ENCODE peak calls at places on chromosomes 2 and 18, in four cellular contexts. One of them, this sample, is unnamed.

GRCh38 chr18:69490813-69491212 is 90.1 kb downstream of the DOK6 start:
- DNase-seq in GM12878: no peak
- DNase-seq in H1: no peak
- DNase-seq in HepG2: no peak
- DNase-seq in this sample: no peak

GRCh38 chr2:56104951-56105350 is 78.8 kb upstream of the CCDC85A start:
- DNase-seq in HepG2: no peak
- DNase-seq in GM12878: no peak
- DNase-seq in H1: no peak
- DNase-seq in this sample: no peak

GRCh38 chr2:10948165-10948564 is 36.4 kb downstream of the KCNF1 start:
- DNase-seq in HepG2: no peak
- DNase-seq in GM12878: no peak
- DNase-seq in H1: no peak
- DNase-seq in this sample: no peak

GRCh38 chr18:44946529-44947113 is 265.9 kb downstream of the SETBP1 start:
- DNase-seq in HepG2: no peak
- DNase-seq in GM12878: no peak
- DNase-seq in H1: no peak
- DNase-seq in this sample: no peak

GRCh38 chr2:525611-526010 is 151.6 kb downstream of the TMEM18 start:
- DNase-seq in HepG2: no peak
- DNase-seq in GM12878: no peak
- DNase-seq in H1: no peak
- DNase-seq in this sample: no peak

GRCh38 chr2:15158117-15158516 is 403.0 kb downstream of the NBAS start:
- DNase-seq in HepG2: no peak
- DNase-seq in H1: no peak
- DNase-seq in GM12878: no peak
- DNase-seq in this sample: no peak

GRCh38 chr2:136486115-136486514 is 279.2 kb upstream of the THSD7B start:
- DNase-seq in GM12878: peak; percentile 32
- DNase-seq in HepG2: no peak
- DNase-seq in H1: no peak
- DNase-seq in this sample: no peak

GRCh38 chr2:73995810-73996209 is 11.1 kb downstream of the TET3 start:
- DNase-seq in H1: no peak
- DNase-seq in HepG2: no peak
- DNase-seq in GM12878: no peak
- DNase-seq in this sample: peak; percentile 86

GRCh38 chr2:40457846-40458245 is 6.0 kb upstream of the SLC8A1 start:
- DNase-seq in H1: no peak
- DNase-seq in GM12878: no peak
- DNase-seq in HepG2: no peak
- DNase-seq in this sample: no peak

GRCh38 chr2:204015118-204015842 is 78.7 kb downstream of the ICOS start:
- DNase-seq in GM12878: no peak
- DNase-seq in H1: no peak
- DNase-seq in HepG2: no peak
- DNase-seq in this sample: no peak

GRCh38 chr2:213104089-213104902 is 47.1 kb downstream of the IKZF2 start:
- DNase-seq in H1: no peak
- DNase-seq in GM12878: no peak
- DNase-seq in HepG2: no peak
- DNase-seq in this sample: no peak

GRCh38 chr18:53755914-53756606 is 468.4 kb downstream of the MBD2 start:
- DNase-seq in H1: no peak
- DNase-seq in GM12878: no peak
- DNase-seq in HepG2: no peak
- DNase-seq in this sample: no peak

GRCh38 chr2:155815851-155816250 is 516.7 kb downstream of the NR4A2 start:
- DNase-seq in HepG2: peak; percentile 54
- DNase-seq in H1: peak; percentile 5
- DNase-seq in GM12878: peak; percentile 5
- DNase-seq in this sample: peak; percentile 10

GRCh38 chr2:190576565-190576964 is 42.0 kb upstream of the NEMP2 start:
- DNase-seq in GM12878: no peak
- DNase-seq in HepG2: no peak
- DNase-seq in H1: no peak
- DNase-seq in this sample: no peak

GRCh38 chr18:48345596-48345995 is 63.6 kb downstream of the ZBTB7C start:
- DNase-seq in H1: no peak
- DNase-seq in HepG2: no peak
- DNase-seq in GM12878: no peak
- DNase-seq in this sample: no peak

GRCh38 chr2:216023055-216023648 is 9.8 kb upstream of the MREG start:
- DNase-seq in H1: peak; percentile 31
- DNase-seq in HepG2: peak; percentile 66
- DNase-seq in GM12878: no peak
- DNase-seq in this sample: peak; percentile 54

GRCh38 chr2:145203931-145204330 is 684.0 kb upstream of the ZEB2 start:
- DNase-seq in GM12878: no peak
- DNase-seq in HepG2: no peak
- DNase-seq in H1: no peak
- DNase-seq in this sample: no peak

GRCh38 chr2:145206882-145207281 is 687.0 kb upstream of the ZEB2 start:
- DNase-seq in GM12878: no peak
- DNase-seq in HepG2: no peak
- DNase-seq in H1: no peak
- DNase-seq in this sample: no peak

GRCh38 chr2:145207884-145208283 is 688.0 kb upstream of the ZEB2 start:
- DNase-seq in GM12878: no peak
- DNase-seq in HepG2: no peak
- DNase-seq in H1: no peak
- DNase-seq in this sample: no peak
- TF ChIP-seq HDAC6 in GM12878: no peak
- TF ChIP-seq HDAC6 in HepG2: no peak
- TF ChIP-seq HDAC6 in H1: no peak
- TF ChIP-seq HDAC6 in this sample: no peak

GRCh38 chr18:3248062-3248669 is 565 bp downstream of the MYL12A start:
- DNase-seq in GM12878: no peak
- DNase-seq in H1: no peak
- DNase-seq in HepG2: no peak
- DNase-seq in this sample: no peak

GRCh38 chr18:3247243-3248061 is at the start of gene MYL12A:
- DNase-seq in GM12878: peak; percentile 98
- DNase-seq in H1: peak; percentile 98
- DNase-seq in HepG2: peak; percentile 96
- DNase-seq in this sample: peak; percentile 97

GRCh38 chr18:3246636-3247242 is 862 bp upstream of the MYL12A start:
- DNase-seq in H1: no peak
- DNase-seq in GM12878: no peak
- DNase-seq in HepG2: no peak
- DNase-seq in this sample: peak; percentile 81

GRCh38 chr18:3245853-3246635 is 1.6 kb upstream of the MYL12A start:
- DNase-seq in GM12878: no peak
- DNase-seq in HepG2: peak; percentile 81
- DNase-seq in H1: peak; percentile 85
- DNase-seq in this sample: peak; percentile 97

DNA sequence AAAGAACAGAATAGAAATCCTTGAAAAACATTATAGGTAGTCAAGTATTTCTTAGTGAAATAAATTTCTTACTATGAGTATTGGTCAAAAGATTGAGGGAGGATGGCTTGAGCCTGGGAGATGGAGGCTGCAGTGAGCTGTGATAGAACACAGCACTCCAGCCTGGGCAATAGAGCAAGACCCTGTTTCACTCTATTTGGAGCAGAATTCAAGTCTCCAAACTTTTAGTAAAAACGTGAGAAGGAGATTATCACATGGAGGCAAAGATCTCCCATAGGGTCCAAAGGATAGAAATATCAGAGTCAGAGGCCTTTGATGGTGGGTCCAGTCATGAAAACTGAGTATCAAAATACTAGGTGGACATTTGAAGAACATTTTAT is 2.4 kb upstream of the MYL12A start:
- DNase-seq in GM12878: no peak
- DNase-seq in H1: no peak
- DNase-seq in HepG2: no peak
- DNase-seq in this sample: no peak
- TF ChIP-seq HDAC6 in GM12878: no peak
- TF ChIP-seq HDAC6 in H1: no peak
- TF ChIP-seq HDAC6 in HepG2: no peak
- TF ChIP-seq HDAC6 in this sample: no peak

DNA sequence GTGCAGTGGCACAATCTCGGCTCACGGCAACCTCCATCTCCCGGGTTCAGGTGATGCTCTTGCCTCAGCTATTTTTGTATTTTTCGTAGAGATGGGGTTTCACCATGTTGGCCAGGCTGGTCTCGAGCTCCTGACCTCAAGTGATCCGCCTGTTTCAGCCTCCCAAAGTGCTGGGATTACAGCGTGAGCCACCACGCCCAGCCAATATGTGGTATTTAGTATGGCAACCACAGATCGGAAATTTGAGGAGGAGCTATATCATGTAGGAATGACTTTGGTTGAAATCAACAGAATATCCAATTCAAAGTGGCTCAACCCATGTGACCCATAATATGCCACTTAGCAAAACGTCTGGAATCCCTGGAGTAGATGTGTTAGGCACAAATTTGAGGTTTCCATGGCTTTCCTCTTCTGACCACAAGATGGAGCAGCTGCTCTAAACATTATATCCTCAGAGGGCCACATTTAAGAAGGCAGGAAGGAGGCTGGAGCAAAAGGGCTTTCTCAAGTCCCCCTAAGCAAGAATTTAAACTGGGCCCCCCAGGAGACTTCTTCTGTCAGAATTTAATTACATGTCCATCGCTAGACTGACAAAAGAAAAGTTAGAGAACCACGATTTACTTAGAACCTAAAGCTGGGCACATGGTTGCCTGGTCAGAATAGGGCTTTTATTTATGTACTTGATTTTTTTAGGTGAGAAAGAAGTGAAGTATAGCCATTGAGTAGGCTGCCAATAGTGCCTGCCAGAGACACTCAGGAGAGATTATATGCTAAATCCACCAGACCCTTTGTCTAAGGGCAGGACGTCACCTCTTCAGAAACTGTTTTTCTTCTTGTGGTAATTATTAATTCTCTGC is 49.6 kb upstream of the ITSN2 start:
- DNase-seq in HepG2: peak; percentile 71
- DNase-seq in GM12878: peak; percentile 31
- DNase-seq in H1: no peak
- DNase-seq in this sample: peak; percentile 57
- TF ChIP-seq HDAC6 in HepG2: no peak
- TF ChIP-seq HDAC6 in GM12878: no peak
- TF ChIP-seq HDAC6 in H1: no peak
- TF ChIP-seq HDAC6 in this sample: no peak

GRCh38 chr2:46493241-46493970 is 14.0 kb downstream of the TMEM247 start:
- DNase-seq in GM12878: peak; percentile 64
- DNase-seq in H1: no peak
- DNase-seq in HepG2: no peak
- DNase-seq in this sample: no peak

GRCh38 chr2:46493971-46494250 is 14.5 kb downstream of the TMEM247 start:
- DNase-seq in H1: no peak
- DNase-seq in HepG2: no peak
- DNase-seq in GM12878: no peak
- DNase-seq in this sample: no peak

GRCh38 chr2:46497726-46498125 is 18.4 kb downstream of the TMEM247 start:
- DNase-seq in H1: no peak
- DNase-seq in GM12878: no peak
- DNase-seq in HepG2: no peak
- DNase-seq in this sample: no peak

GRCh38 chr2:46494596-46494995 is 15.2 kb downstream of the TMEM247 start:
- DNase-seq in HepG2: no peak
- DNase-seq in H1: no peak
- DNase-seq in GM12878: no peak
- DNase-seq in this sample: no peak

DNA sequence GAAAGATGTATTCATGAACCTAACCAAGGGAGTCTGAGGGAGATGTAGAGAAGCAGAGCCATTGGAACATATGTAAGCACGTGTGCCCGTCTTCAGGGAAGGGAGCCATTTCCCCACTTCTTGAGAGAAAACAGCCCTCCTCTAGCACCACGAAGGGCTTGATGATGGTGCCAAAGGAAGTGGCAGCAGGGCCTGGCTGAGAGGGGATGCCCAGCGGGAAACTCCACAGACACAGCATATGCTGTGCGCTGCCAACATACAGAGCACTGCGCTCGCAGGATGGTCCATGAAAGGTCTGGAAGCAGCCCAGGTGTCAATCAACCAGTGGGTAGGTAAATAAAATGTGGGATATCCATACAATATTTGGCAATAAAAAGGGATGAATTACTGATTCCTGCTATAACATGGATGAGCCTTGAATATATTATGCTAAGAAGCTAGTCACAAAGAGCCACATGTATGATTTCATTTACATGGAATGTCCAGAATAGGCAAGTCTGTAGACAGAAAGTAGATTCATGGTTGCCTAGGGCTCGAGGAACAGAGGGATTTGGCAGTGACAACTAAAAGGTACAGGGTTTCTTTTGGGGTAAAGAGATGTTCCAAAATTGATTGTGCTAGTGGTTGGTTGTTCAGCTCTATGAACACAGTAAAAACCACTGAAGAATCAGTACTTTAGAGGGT is 16.1 kb downstream of the TMEM247 start:
- DNase-seq in H1: no peak
- DNase-seq in HepG2: no peak
- DNase-seq in GM12878: no peak
- DNase-seq in this sample: no peak
- TF ChIP-seq HDAC6 in H1: no peak
- TF ChIP-seq HDAC6 in HepG2: no peak
- TF ChIP-seq HDAC6 in GM12878: no peak
- TF ChIP-seq HDAC6 in this sample: no peak

DNA sequence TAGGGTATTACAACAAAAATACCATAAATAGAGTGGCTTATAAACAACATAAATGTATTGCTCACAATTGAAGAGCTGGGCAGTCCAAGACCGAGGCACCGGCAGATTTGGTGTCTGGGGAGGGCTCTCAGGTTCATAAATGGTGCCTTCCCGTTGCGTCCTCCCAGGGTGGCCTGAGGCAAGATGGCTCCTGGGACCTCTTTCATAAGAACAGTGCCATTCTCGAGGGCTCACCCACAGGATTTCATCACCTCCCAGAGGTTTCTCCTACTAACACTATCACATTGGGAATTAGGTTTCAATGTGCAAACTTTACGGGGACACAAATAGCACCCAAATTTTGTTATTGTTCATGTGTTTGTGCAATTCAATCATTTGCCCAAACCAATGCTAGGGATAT is 793.5 kb upstream of the HS6ST1 start:
- DNase-seq in H1: no peak
- DNase-seq in GM12878: no peak
- DNase-seq in HepG2: no peak
- DNase-seq in this sample: no peak
- TF ChIP-seq HDAC6 in H1: no peak
- TF ChIP-seq HDAC6 in GM12878: no peak
- TF ChIP-seq HDAC6 in HepG2: no peak
- TF ChIP-seq HDAC6 in this sample: no peak

This sample was measured in K562.